ENCODE peak calls at places on chromosomes 3 and 15, in ten cellular contexts. A is A549, U is HCT116, C is heart left ventricle, F is spleen, R is H1, Y is IMR-90, H is esophagus squamous epithelium, W is breast epithelium, M is suprapubic skin. Z is an unnamed sample. For H3K4me1, the result is how much of the 10 kb centered on the place peaks cover.

GRCh38 chr3:98329392-98330124 is 24.1 kb upstream of the OR5K4 start:
- DNase-seq in A (peak), U (peak), C (peak), F (no peak), R (no peak), Y (peak), H (no peak), W (no peak), M (no peak), Z (peak)

GRCh38 chr15:40928351-40928974 is 677 bp upstream of the DLL4 start:
- DNase-seq in A (no peak), U (no peak), C (no peak), F (peak), R (no peak), Y (no peak), H (no peak), W (no peak), M (no peak), Z (no peak)

GRCh38 chr3:156781310-156782230 is 44.6 kb upstream of the LEKR1 start:
- DNase-seq in A (peak), U (no peak), C (no peak), F (no peak), R (no peak), Y (peak), H (no peak), W (no peak), M (no peak), Z (no peak)

GRCh38 chr15:81322708-81323253 is 1.2 kb downstream of the STARD5 start:
- DNase-seq in A (no peak), U (no peak), C (no peak), F (no peak), R (no peak), Y (no peak), H (no peak), W (no peak), M (no peak), Z (peak)

GRCh38 chr3:172142074-172143059 is 103.0 kb downstream of the FNDC3B start:
- DNase-seq in A (peak), U (no peak), C (no peak), F (no peak), R (no peak), Y (peak), H (no peak), W (no peak), M (no peak), Z (no peak)

GRCh38 chr3:99901200-99901926 is 83.7 kb downstream of the CMSS1 start:
- DNase-seq in A (peak), U (peak), C (no peak), F (no peak), R (no peak), Y (peak), H (no peak), W (no peak), M (no peak), Z (no peak)

GRCh38 chr3:42014949-42015533 is 53.1 kb upstream of the ULK4 start:
- DNase-seq in A (no peak), U (no peak), C (peak), F (peak), R (no peak), Y (no peak), H (no peak), W (no peak), M (peak), Z (peak)

GRCh38 chr15:77243716-77244401 is 172.9 kb upstream of the TSPAN3 start:
- DNase-seq in A (no peak), U (no peak), C (no peak), F (no peak), R (no peak), Y (no peak), H (no peak), W (no peak), M (no peak), Z (no peak)

GRCh38 chr15:81531141-81531592 is 157.2 kb upstream of the TMC3 start:
- DNase-seq in A (no peak), U (no peak), C (no peak), F (no peak), R (no peak), Y (peak), H (no peak), W (no peak), M (no peak), Z (no peak)

GRCh38 chr3:123338021-123338619 is 110.8 kb downstream of the ADCY5 start:
- DNase-seq in A (no peak), U (no peak), C (no peak), F (peak), R (no peak), Y (no peak), H (no peak), W (peak), M (no peak), Z (no peak)

GRCh38 chr15:57619746-57620145 is 28.0 kb downstream of the MYZAP start:
- DNase-seq in A (peak), U (no peak), C (no peak), F (no peak), R (no peak), Y (no peak), H (no peak), W (no peak), M (no peak), Z (peak)

GRCh38 chr3:35505181-35505580 is 134.1 kb upstream of the ARPP21 start:
- DNase-seq in A (no peak), U (no peak), C (peak), F (no peak), R (peak), Y (no peak), H (no peak), W (no peak), M (no peak), Z (no peak)

GRCh38 chr15:67809866-67810265 is 15.4 kb upstream of the SKOR1 start:
- DNase-seq in A (no peak), U (no peak), C (no peak), F (peak), R (no peak), Y (no peak), H (no peak), W (peak), M (peak), Z (no peak)

GRCh38 chr3:140501054-140501769 is 176.7 kb upstream of the TRIM42 start:
- DNase-seq in A (no peak), U (no peak), C (no peak), F (no peak), R (no peak), Y (no peak), H (no peak), W (no peak), M (no peak), Z (no peak)

GRCh38 chr15:79994651-79995050 is 23.7 kb upstream of the BCL2A1 start:
- DNase-seq in A (peak), U (peak), C (no peak), F (no peak), R (no peak), Y (peak), H (no peak), W (no peak), M (no peak), Z (no peak)

GRCh38 chr3:131907809-131908208 is 127.0 kb downstream of the CPNE4 start:
- DNase-seq in A (no peak), U (no peak), C (no peak), F (no peak), R (no peak), Y (no peak), H (no peak), W (no peak), M (no peak), Z (no peak)

GRCh38 chr3:135107043-135107442 is 312.0 kb downstream of the EPHB1 start:
- DNase-seq in A (no peak), U (no peak), C (no peak), F (no peak), R (no peak), Y (no peak), H (no peak), W (no peak), M (no peak), Z (no peak)

GRCh38 chr15:40460404-40460803 is 10.4 kb upstream of the CHST14 start:
- DNase-seq in A (no peak), U (no peak), C (no peak), F (peak), R (no peak), Y (no peak), H (no peak), W (no peak), M (no peak), Z (peak)

GRCh38 chr3:52436500-52437106 is 8.3 kb downstream of the SEMA3G start:
- DNase-seq in A (no peak), U (no peak), C (peak), F (no peak), R (no peak), Y (peak), H (no peak), W (peak), M (no peak), Z (peak)

GRCh38 chr3:177150970-177151627 is 46.2 kb downstream of the TBL1XR1 start:
- DNase-seq in A (peak), U (peak), C (no peak), F (no peak), R (no peak), Y (peak), H (no peak), W (no peak), M (no peak), Z (no peak)

GRCh38 chr15:45431502-45431901 is 53.2 kb upstream of the GATM start:
- DNase-seq in A (no peak), U (no peak), C (no peak), F (no peak), R (no peak), Y (no peak), H (no peak), W (no peak), M (no peak), Z (peak)

GRCh38 chr3:185763347-185764010 is 61.4 kb downstream of the IGF2BP2 start:
- DNase-seq in A (no peak), U (no peak), C (no peak), F (no peak), R (no peak), Y (peak), H (no peak), W (no peak), M (no peak), Z (no peak)

GRCh38 chr3:136787226-136787793 is 31.6 kb upstream of the SLC35G2 start:
- DNase-seq in A (no peak), U (no peak), C (no peak), F (no peak), R (no peak), Y (peak), H (no peak), W (no peak), M (no peak), Z (no peak)

GRCh38 chr3:195441971-195442572 is 748 bp downstream of the ACAP2 start:
- DNase-seq in A (peak), U (no peak), C (peak), F (peak), R (no peak), Y (peak), H (no peak), W (no peak), M (no peak), Z (peak)

GRCh38 chr3:115644391-115644790 is 21.1 kb downstream of the GAP43 start:
- DNase-seq in A (no peak), U (no peak), C (no peak), F (no peak), R (no peak), Y (peak), H (no peak), W (no peak), M (no peak), Z (no peak)

GRCh38 chr15:39868396-39868795 is 51.7 kb downstream of the GPR176 start:
- DNase-seq in A (no peak), U (no peak), C (no peak), F (no peak), R (no peak), Y (no peak), H (no peak), W (no peak), M (no peak), Z (no peak)

GRCh38 chr3:172131746-172132145 is 92.4 kb downstream of the FNDC3B start:
- DNase-seq in A (no peak), U (no peak), C (no peak), F (no peak), R (no peak), Y (no peak), H (no peak), W (no peak), M (no peak), Z (no peak)

GRCh38 chr3:61683409-61684261 is 122.3 kb downstream of the PTPRG start:
- DNase-seq in A (no peak), U (no peak), C (no peak), F (no peak), R (no peak), Y (no peak), H (no peak), W (no peak), M (no peak), Z (no peak)

GRCh38 chr3:64454179-64454578 is 228.9 kb upstream of the PRICKLE2 start:
- DNase-seq in A (no peak), U (no peak), C (no peak), F (no peak), R (no peak), Y (peak), H (no peak), W (no peak), M (no peak), Z (no peak)

GRCh38 chr15:36814708-36815107 is 235.3 kb downstream of the CDIN1 start:
- DNase-seq in A (peak), U (no peak), C (no peak), F (no peak), R (no peak), Y (peak), H (no peak), W (no peak), M (no peak), Z (no peak)

GRCh38 chr3:124663690-124664089 is 66.6 kb upstream of the UMPS start:
- DNase-seq in A (peak), U (no peak), C (no peak), F (no peak), R (no peak), Y (peak), H (no peak), W (no peak), M (no peak), Z (no peak)

GRCh38 chr3:183332487-183332886 is 79.4 kb downstream of the B3GNT5 start:
- DNase-seq in A (no peak), U (no peak), C (no peak), F (no peak), R (no peak), Y (no peak), H (no peak), W (no peak), M (no peak), Z (no peak)

GRCh38 chr3:16884748-16885587 is at the start of gene PLCL2:
- DNase-seq in A (peak), U (no peak), C (peak), F (peak), R (no peak), Y (peak), H (no peak), W (no peak), M (no peak), Z (peak)
- TF ChIP-seq POLR2A in A (no peak), U (no peak), C (no peak), F (no peak), R (no peak), Y (no peak), H (no peak), W (no peak), M (no peak), Z (peak)

DNA sequence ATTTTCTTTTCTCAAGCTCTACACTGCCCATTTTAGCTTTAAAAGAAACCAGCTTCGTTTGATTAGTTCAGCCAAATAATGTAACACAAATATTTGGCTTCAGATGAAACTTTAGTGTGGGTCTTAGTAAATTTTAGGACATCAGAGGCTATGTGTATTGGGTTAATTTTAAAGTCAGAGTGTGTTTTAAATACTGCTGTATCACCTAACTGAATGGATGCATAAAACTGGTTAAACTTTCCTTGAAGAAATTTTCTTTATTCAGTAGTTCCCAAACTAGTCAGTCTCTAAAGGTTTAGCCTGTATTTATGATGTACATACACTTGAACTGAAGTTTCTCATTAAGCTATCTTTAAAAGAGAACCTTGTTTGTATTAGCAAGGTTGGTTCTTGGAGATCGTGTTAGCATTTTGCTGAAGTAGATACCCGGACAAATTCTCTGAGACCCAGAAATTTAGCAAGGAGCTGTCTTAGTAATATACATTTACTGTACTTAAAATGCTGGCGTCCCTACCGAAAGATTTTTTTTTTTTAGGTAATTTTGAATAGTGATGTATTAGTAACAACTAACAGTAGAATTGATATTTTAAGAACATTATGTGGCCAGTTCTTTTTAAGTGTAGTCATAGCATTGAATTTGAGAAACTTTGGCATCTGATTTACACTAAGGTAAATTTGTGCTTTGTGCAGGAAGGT is 2.7 kb downstream of the DIPK2A start:
- DNase-seq in A (no peak), U (no peak), C (no peak), F (no peak), R (no peak), Y (no peak), H (no peak), W (no peak), M (no peak), Z (no peak)
- H3K4me3 ChIP-seq in A (peak), U (peak), C (peak), F (peak), R (peak), Y (peak), H (peak), W (peak), M (peak), Z (peak)

GRCh38 chr15:75698399-75698747 is 14.3 kb downstream of the CSPG4 start:
- DNase-seq in A (no peak), U (no peak), C (no peak), F (no peak), R (no peak), Y (no peak), H (no peak), W (no peak), M (no peak), Z (no peak)
- H3K4me1 ChIP-seq in A (under half), U (under half), C (half or more), F (half or more), R (under half), Y (under half), H (half or more), W (under half), M (half or more), Z (under half)

DNA sequence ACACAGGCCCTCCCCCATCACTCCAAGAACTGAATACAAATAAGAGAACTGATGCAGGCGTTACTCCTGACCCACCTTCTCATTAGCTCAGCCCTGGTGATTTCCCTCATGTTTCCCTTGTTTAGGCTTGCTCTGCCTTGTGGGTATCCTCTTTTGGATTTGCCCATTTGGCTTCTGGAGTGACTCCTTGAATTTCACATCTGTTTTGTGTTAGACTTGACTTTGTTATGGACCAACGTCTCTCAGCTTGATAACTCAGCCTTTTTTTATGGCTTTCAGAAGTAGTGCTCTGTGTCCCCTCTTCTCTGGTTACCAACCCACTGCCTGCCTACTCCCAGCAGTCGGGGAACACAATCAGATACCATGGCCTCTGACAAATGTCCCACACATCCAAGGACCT is 11.3 kb upstream of the TMOD3 start:
- DNase-seq in A (no peak), U (no peak), C (no peak), F (no peak), R (no peak), Y (no peak), H (no peak), W (no peak), M (no peak), Z (no peak)
- TF ChIP-seq POLR2A in A (no peak), U (no peak), C (no peak), F (no peak), R (no peak), Y (no peak), H (no peak), W (no peak), M (no peak), Z (no peak)

DNA sequence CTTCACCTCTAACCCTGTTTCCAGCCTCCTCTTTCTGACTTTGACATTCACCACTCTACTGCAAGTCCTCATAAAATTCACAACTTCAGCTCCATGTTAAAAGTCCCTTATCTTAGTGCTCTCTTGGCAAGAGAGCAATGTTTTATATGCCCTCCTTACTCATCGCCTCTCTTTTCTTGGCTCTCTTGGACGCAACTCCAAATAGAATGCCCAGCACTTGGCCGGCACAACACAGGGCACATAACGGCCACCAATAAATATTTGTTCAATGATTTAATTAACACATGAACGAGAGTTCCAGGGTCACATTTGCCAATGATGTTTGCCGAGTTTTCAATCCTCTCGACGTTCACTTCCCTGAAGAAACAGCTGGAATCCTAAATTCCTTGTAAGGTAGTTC is 401.4 kb downstream of the ROBO1 start:
- DNase-seq in A (no peak), U (no peak), C (no peak), F (no peak), R (no peak), Y (peak), H (no peak), W (no peak), M (no peak), Z (no peak)
- H3K4me3 ChIP-seq in A (no peak), U (no peak), C (no peak), F (no peak), R (no peak), Y (no peak), H (no peak), W (no peak), M (no peak), Z (no peak)

GRCh38 chr15:48584090-48584831 is 61.2 kb downstream of the FBN1 start:
- DNase-seq in A (no peak), U (no peak), C (no peak), F (no peak), R (no peak), Y (no peak), H (no peak), W (no peak), M (no peak), Z (no peak)
- H3K4me1 ChIP-seq in A (under half), U (under half), C (half or more), F (under half), R (under half), Y (under half), H (under half), W (under half), M (under half), Z (under half)

DNA sequence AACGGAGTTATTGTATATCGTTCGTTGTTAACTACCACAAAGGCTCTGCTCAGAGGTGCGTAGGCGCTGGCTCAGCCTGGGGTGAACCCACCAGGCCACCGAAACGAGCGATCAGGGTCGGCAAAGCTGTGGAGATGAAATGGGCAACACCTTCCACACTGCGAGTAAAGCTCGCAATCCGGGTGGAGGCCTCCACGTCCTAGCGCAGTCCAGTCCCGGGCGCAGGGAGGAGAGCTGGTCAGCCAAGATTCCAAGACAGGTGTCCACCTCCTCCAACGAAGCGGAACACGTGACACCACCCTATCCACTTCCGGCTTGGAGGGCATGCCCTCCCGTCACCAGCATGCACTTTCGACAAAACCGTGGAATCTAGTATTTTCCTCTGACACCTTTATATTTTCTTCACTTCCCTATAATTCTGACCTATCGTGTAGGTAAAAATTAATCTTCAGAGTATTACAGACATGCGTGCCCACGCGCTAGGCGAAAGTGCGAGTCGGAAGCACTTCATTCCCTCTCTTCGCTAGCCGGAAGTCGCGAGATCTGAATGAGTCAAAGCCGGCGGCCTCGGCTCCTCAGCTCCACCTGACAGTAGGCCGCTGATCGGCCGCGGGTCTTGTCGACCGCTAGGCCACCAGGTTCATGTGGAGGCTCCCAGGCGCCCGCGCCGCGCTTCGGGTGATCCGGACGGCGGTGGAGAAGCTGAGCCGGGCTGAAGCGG is at the start of gene PDE12:
- DNase-seq in A (peak), U (peak), C (peak), F (peak), R (peak), Y (peak), H (peak), W (peak), M (peak), Z (peak)
- TF ChIP-seq POLR2A in A (peak), U (peak), C (no peak), F (peak), R (peak), Y (peak), H (no peak), W (peak), M (peak), Z (peak)

Z was measured in Peyer's patch.